ENCODE peak calls at places on chromosome 11, in nine cellular contexts. W is suprapubic skin; R is Caco-2; T is colonic mucosa; Y is nephron progenitor cell; P is activated CD8-positive, alpha-beta T cell treated with anti-CD3 and anti-CD28 coated beads for 36 hours; N is progenitor cell of endocrine pancreas; Q is astrocyte of the spinal cord; A is AG10803. Z is an unnamed sample.

GRCh38 chr11:70506986-70507385 is 108.7 kb downstream of the CTTN start:
- DNase-seq in T (no peak), R (no peak), N (no peak), W (no peak), Q (no peak), P (no peak), Y (no peak), A (no peak), Z (no peak)

GRCh38 chr11:127074151-127074761 is 73.7 kb upstream of the KIRREL3 start:
- DNase-seq in R (peak), W (no peak), T (peak), Q (peak), P (peak), A (peak), Y (peak), N (no peak), Z (peak)

GRCh38 chr11:123472236-123472935 is 42.3 kb downstream of the GRAMD1B start:
- DNase-seq in P (no peak), Q (no peak), Y (no peak), A (no peak), T (no peak), R (no peak), N (no peak), W (no peak), Z (no peak)

GRCh38 chr11:64724863-64725535 is 2.0 kb upstream of the NRXN2 start:
- DNase-seq in P (no peak), Q (no peak), Y (no peak), A (no peak), W (no peak), T (no peak), R (peak), N (no peak), Z (no peak)

GRCh38 chr11:5123802-5124521 is 14.2 kb downstream of the OR52A5 start:
- DNase-seq in A (peak), Q (peak), R (peak), N (peak), T (peak), W (no peak), P (peak), Y (peak), Z (peak)

GRCh38 chr11:22173532-22173931 is 19.4 kb upstream of the ANO5 start:
- DNase-seq in T (no peak), Q (no peak), R (no peak), Y (no peak), A (no peak), P (no peak), W (no peak), N (no peak), Z (no peak)

GRCh38 chr11:27703453-27703852 is 3.2 kb upstream of the BDNF start:
- DNase-seq in P (no peak), N (no peak), W (no peak), Q (peak), R (no peak), T (no peak), Y (no peak), A (peak), Z (no peak)

GRCh38 chr11:120230433-120231071 is 9.4 kb upstream of the POU2F3 start:
- DNase-seq in Y (no peak), N (no peak), T (no peak), A (no peak), Q (no peak), P (no peak), R (no peak), W (no peak), Z (no peak)

GRCh38 chr11:36304349-36304748 is 8.3 kb downstream of the PRR5L start:
- DNase-seq in Q (no peak), N (no peak), P (no peak), W (no peak), T (peak), R (no peak), Y (no peak), A (peak), Z (no peak)

GRCh38 chr11:104609297-104609696 is 289.0 kb downstream of the CASP12 start:
- DNase-seq in P (peak), Y (peak), R (peak), T (peak), Q (peak), A (peak), W (no peak), N (no peak), Z (peak)

GRCh38 chr11:108895579-108896480 is 231.0 kb downstream of the DDX10 start:
- DNase-seq in A (peak), R (no peak), T (no peak), W (no peak), N (no peak), Y (no peak), Q (peak), P (no peak), Z (no peak)

GRCh38 chr11:64916040-64916847 is 765 bp downstream of the ATG2A start:
- DNase-seq in Q (no peak), W (no peak), A (peak), N (no peak), T (peak), Y (peak), R (peak), P (peak), Z (peak)

GRCh38 chr11:117121176-117121575 is 22.9 kb upstream of the PAFAH1B2 start:
- DNase-seq in P (no peak), R (no peak), N (no peak), A (peak), Y (no peak), T (no peak), W (no peak), Q (no peak), Z (no peak)

GRCh38 chr11:108253176-108253575 is 30.3 kb downstream of the ATM start:
- DNase-seq in W (no peak), A (peak), R (no peak), N (no peak), T (no peak), P (no peak), Y (no peak), Q (no peak), Z (no peak)

GRCh38 chr11:73141309-73142127 is 600 bp downstream of the FCHSD2 start:
- DNase-seq in Q (peak), W (peak), N (peak), A (peak), Y (peak), R (peak), P (peak), T (peak), Z (peak)
- TF ChIP-seq CTCF in Q (no peak), W (no peak), N (no peak), A (no peak), Y (no peak), R (peak), P (no peak), T (no peak), Z (no peak)

GRCh38 chr11:112274007-112274783 is 13.5 kb upstream of the PLET1 start:
- DNase-seq in T (no peak), Q (no peak), A (no peak), Y (no peak), N (no peak), P (no peak), W (no peak), R (no peak), Z (no peak)
- TF ChIP-seq CTCF in T (no peak), Q (no peak), A (no peak), Y (no peak), N (no peak), P (no peak), W (no peak), R (no peak), Z (no peak)

GRCh38 chr11:124667601-124668000 is 5.9 kb downstream of the SIAE start:
- DNase-seq in W (no peak), A (no peak), R (no peak), Q (no peak), T (no peak), N (no peak), Y (no peak), P (no peak), Z (no peak)

GRCh38 chr11:124672531-124673215 is 866 bp downstream of the SIAE start:
- DNase-seq in W (no peak), N (no peak), A (no peak), Q (no peak), P (no peak), T (peak), Y (no peak), R (peak), Z (no peak)

GRCh38 chr11:124669193-124669592 is 4.3 kb downstream of the SIAE start:
- DNase-seq in R (peak), T (peak), Y (peak), N (peak), A (peak), W (no peak), P (peak), Q (peak), Z (peak)

GRCh38 chr11:124673333-124674167 is at the start of the genes SIAE and SPA17:
- DNase-seq in T (peak), N (peak), A (peak), P (peak), Q (peak), Y (peak), W (peak), R (peak), Z (peak)

DNA sequence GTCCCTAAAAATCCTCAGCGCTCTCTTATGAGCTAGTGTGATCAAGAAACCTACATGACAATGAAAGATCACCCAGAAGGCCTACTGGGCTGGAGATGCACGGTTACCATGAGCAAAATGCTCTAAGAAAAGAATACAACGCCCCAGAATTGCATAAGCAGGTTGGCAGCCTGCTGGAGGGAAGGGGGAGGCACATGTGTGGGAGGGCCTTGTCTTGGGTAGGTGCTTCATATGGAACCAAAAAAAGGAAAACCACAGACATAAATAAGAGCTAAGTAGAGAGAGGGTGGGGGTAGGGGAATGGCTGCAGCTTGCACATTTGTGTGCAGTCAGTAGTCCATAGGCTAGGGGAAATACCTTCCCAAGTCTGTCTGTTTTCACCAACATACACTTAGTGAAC is 2.8 kb downstream of the SIAE start:
- DNase-seq in Y (no peak), Q (no peak), T (no peak), W (no peak), R (no peak), N (no peak), A (peak), P (peak), Z (no peak)
- TF ChIP-seq CTCF in Y (no peak), Q (no peak), T (no peak), W (no peak), R (no peak), N (no peak), A (no peak), P (no peak), Z (no peak)

DNA sequence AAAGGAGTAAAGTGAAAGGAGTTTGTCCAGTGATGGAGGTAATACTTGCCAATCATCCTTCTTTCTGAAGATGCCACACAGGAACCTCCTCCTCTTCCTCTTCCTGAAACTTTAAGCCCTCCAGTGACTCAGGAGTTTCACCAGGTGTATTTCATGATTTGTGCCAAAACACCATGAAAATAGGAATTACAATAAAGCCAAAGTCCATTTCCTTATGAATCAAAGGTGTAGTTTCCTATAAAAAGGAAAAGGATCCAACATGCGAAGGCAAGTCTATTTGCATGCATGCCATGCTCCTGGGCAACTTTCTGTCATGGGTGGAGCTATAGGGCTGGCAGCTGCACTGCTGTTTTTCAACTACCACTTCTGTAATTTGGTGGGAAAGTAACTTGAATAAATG is 9.8 kb upstream of the POU2AF1 start:
- DNase-seq in Y (no peak), T (peak), R (no peak), A (no peak), W (no peak), P (no peak), Q (no peak), N (no peak), Z (no peak)
- TF ChIP-seq CTCF in Y (no peak), T (no peak), R (no peak), A (no peak), W (no peak), P (no peak), Q (no peak), N (no peak), Z (no peak)

GRCh38 chr11:18383388-18384156 is 10.8 kb upstream of the LDHA start:
- DNase-seq in A (peak), W (peak), T (peak), Y (no peak), Q (peak), N (no peak), R (peak), P (peak), Z (peak)

GRCh38 chr11:18390088-18390487 is 4.3 kb upstream of the LDHA start:
- DNase-seq in A (no peak), P (no peak), Y (no peak), T (no peak), Q (no peak), R (no peak), N (no peak), W (no peak), Z (no peak)

GRCh38 chr11:18379201-18379600 is 15.2 kb upstream of the LDHA start:
- DNase-seq in P (no peak), R (no peak), Q (no peak), A (no peak), W (no peak), N (no peak), Y (no peak), T (no peak), Z (no peak)

GRCh38 chr11:18384157-18384641 is 10.2 kb upstream of the LDHA start:
- DNase-seq in Q (peak), N (no peak), P (no peak), R (peak), Y (peak), T (peak), A (peak), W (peak), Z (no peak)
- TF ChIP-seq CTCF in Q (no peak), N (no peak), P (no peak), R (peak), Y (no peak), T (no peak), A (peak), W (no peak), Z (no peak)

DNA sequence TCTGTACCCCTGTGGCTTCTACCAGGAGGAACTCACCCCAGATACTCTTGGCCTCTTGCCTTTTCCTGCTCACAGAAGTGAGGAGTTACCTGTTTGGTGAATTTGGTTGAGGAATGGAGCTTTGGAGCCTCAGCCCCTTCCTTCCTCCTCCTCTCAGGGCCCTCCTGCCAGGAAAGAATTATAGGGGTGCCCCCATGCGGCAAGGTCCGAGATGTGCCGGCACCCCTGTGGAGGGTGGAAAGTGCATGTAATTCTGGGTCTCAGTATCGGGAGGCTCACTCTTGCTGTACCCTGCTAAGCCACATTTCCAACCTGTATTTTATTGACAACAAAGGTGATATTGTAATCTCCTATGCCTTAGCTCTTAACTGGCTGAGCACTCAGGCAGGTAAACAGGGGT is 13.7 kb upstream of the IGSF22 start:
- DNase-seq in R (no peak), T (no peak), W (no peak), Y (no peak), Q (no peak), N (no peak), P (no peak), A (no peak), Z (no peak)
- TF ChIP-seq CTCF in R (no peak), T (no peak), W (no peak), Y (no peak), Q (no peak), N (no peak), P (no peak), A (no peak), Z (no peak)

GRCh38 chr11:14520086-14520901 is at the start of gene PSMA1:
- DNase-seq in W (peak), T (peak), R (peak), N (peak), Q (peak), P (peak), A (peak), Y (peak), Z (peak)
- TF ChIP-seq CTCF in W (peak), T (peak), R (peak), N (peak), Q (peak), P (no peak), A (peak), Y (no peak), Z (no peak)

GRCh38 chr11:32884023-32884422 is 8.6 kb upstream of the QSER1 start:
- DNase-seq in T (no peak), Y (no peak), W (no peak), Q (no peak), P (no peak), R (no peak), A (no peak), N (no peak), Z (no peak)

GRCh38 chr11:32886180-32886579 is 6.4 kb upstream of the QSER1 start:
- DNase-seq in W (no peak), P (no peak), Y (no peak), A (peak), Q (no peak), N (no peak), T (no peak), R (no peak), Z (no peak)

GRCh38 chr11:32885556-32885955 is 7.1 kb upstream of the QSER1 start:
- DNase-seq in Y (no peak), P (no peak), N (no peak), W (no peak), T (no peak), Q (no peak), A (no peak), R (no peak), Z (no peak)

GRCh38 chr11:32881286-32881685 is 11.3 kb upstream of the QSER1 start:
- DNase-seq in R (no peak), T (no peak), N (no peak), A (no peak), W (no peak), Q (no peak), Y (no peak), P (no peak), Z (no peak)

GRCh38 chr11:32884770-32885384 is 7.7 kb upstream of the QSER1 start:
- DNase-seq in P (no peak), T (no peak), Q (no peak), W (no peak), Y (no peak), N (no peak), A (peak), R (peak), Z (no peak)
- TF ChIP-seq CTCF in P (peak), T (peak), Q (peak), W (peak), Y (no peak), N (peak), A (peak), R (peak), Z (peak)

GRCh38 chr11:9862981-9863380 is 199.1 kb downstream of the SWAP70 start:
- DNase-seq in W (no peak), P (no peak), A (peak), Q (peak), T (no peak), R (no peak), N (no peak), Y (no peak), Z (no peak)

GRCh38 chr11:9858822-9859221 is 194.9 kb downstream of the SWAP70 start:
- DNase-seq in Y (no peak), A (peak), N (no peak), T (no peak), W (no peak), R (no peak), Q (peak), P (no peak), Z (no peak)

GRCh38 chr11:9858218-9858617 is 194.3 kb downstream of the SWAP70 start:
- DNase-seq in W (no peak), R (no peak), A (no peak), T (no peak), Y (peak), P (no peak), Q (no peak), N (no peak), Z (no peak)

GRCh38 chr11:9859491-9860305 is 195.8 kb downstream of the SWAP70 start:
- DNase-seq in P (peak), Q (peak), A (peak), R (no peak), T (no peak), N (no peak), Y (no peak), W (no peak), Z (no peak)

DNA sequence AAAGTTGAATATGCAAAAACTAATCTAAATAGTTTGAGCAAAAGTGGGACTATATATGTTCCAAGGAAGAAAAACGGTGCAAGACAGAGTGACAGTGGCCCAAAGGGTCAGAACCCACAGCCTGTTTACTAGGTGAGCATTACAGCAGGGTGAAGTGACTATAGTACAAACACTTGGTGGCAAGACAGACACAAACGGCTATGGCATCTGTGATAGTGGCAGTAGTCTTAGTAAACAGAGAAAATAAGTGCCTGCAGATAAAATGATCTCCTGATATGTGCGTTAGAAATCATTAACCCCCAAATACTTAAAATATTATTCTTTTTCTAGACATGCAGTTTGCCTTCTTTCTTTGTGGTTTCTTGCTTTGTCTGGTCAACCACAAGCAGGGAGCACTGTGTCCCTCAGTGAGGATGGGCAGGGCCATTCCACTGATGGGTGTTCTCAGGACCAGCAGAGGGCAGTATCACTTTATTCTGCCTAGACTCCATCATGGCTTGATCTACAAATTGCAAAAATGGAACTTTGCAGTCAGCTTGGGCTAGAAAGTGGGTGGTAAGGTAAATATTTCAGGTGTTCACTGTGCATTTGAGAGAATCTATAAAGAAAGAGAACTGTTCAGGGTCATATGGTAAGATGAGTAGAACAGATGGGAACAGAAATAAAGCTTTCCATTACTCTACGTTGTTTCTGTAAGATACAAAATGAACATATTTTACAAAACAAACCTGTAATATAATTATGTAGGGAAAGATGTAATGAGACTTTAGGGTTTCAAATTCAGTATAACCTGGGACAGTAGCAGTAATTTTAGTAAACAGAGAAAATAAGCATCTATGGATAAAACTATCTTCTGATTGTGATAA is 198.2 kb downstream of the SWAP70 start:
- DNase-seq in T (peak), N (no peak), Q (peak), R (peak), A (peak), P (peak), Y (peak), W (no peak), Z (peak)
- TF ChIP-seq CTCF in T (peak), N (peak), Q (peak), R (peak), A (peak), P (peak), Y (peak), W (peak), Z (peak)